ENCODE peak calls at places on chromosome 10, in four cellular contexts. M is right cardiac atrium, T is heart right ventricle, B is upper lobe of right lung. Y is an unnamed sample.

GRCh38 chr10:29634764-29635625 is at the start of gene SVIL:
- DNase-seq in M (peak), T (peak), B (peak), Y (peak)

GRCh38 chr10:125299476-125299875 is 139.1 kb upstream of the CTBP2 start:
- DNase-seq in M (no peak), T (no peak), B (no peak), Y (no peak)

GRCh38 chr10:78212134-78212785 is 178.6 kb downstream of the RPS24 start:
- DNase-seq in M (peak), T (peak), B (no peak), Y (peak)

GRCh38 chr10:72487521-72487920 is 132.8 kb upstream of the DNAJB12 start:
- DNase-seq in M (no peak), T (no peak), B (no peak), Y (no peak)

GRCh38 chr10:25226775-25227682 is 52.2 kb downstream of the GPR158 start:
- DNase-seq in M (peak), T (peak), B (no peak), Y (peak)

GRCh38 chr10:5812283-5813090 is 747 bp downstream of the GDI2 start:
- DNase-seq in M (peak), T (peak), B (peak), Y (peak)

GRCh38 chr10:108791794-108792474 is 1131.4 kb downstream of the XPNPEP1 start:
- DNase-seq in M (no peak), T (no peak), B (no peak), Y (no peak)

GRCh38 chr10:4013651-4014085 is 228.7 kb upstream of the KLF6 start:
- DNase-seq in M (peak), T (peak), B (no peak), Y (no peak)

GRCh38 chr10:46097576-46098317 is 51.7 kb upstream of the MSMB start:
- DNase-seq in M (no peak), T (no peak), B (no peak), Y (no peak)

GRCh38 chr10:61974611-61975010 is 73.1 kb downstream of the ARID5B start:
- DNase-seq in M (peak), T (peak), B (no peak), Y (peak)

GRCh38 chr10:91707236-91707635 is 74.4 kb upstream of the PPP1R3C start:
- DNase-seq in M (no peak), T (no peak), B (no peak), Y (no peak)

GRCh38 chr10:121952226-121952625 is 22.8 kb downstream of the NSMCE4A start:
- DNase-seq in M (no peak), T (no peak), B (no peak), Y (no peak)

GRCh38 chr10:70582793-70583700 is 19.5 kb downstream of the PRF1 start:
- DNase-seq in M (no peak), T (no peak), B (peak), Y (no peak)

GRCh38 chr10:125012851-125013528 is 71.1 kb downstream of the ZRANB1 start:
- DNase-seq in M (peak), T (no peak), B (no peak), Y (no peak)

GRCh38 chr10:127193125-127193524 is 3.3 kb downstream of the INSYN2A start:
- DNase-seq in M (no peak), T (no peak), B (no peak), Y (no peak)

GRCh38 chr10:787933-788651 is 98.6 kb upstream of the DIP2C start:
- DNase-seq in M (no peak), T (no peak), B (no peak), Y (no peak)

GRCh38 chr10:86785021-86785420 is 28.6 kb downstream of the BMPR1A start:
- DNase-seq in M (no peak), T (no peak), B (no peak), Y (no peak)
- H3K27ac ChIP-seq in M (no peak), T (no peak), B (no peak), Y (no peak)

GRCh38 chr10:79436850-79437103 is 8.6 kb downstream of the ZCCHC24 start:
- DNase-seq in M (no peak), T (no peak), B (no peak), Y (no peak)

GRCh38 chr10:79435271-79436065 is 10.0 kb downstream of the ZCCHC24 start:
- DNase-seq in M (peak), T (peak), B (peak), Y (no peak)

GRCh38 chr10:79434816-79435215 is 10.6 kb downstream of the ZCCHC24 start:
- DNase-seq in M (no peak), T (no peak), B (peak), Y (peak)

GRCh38 chr10:79437111-79437814 is 8.2 kb downstream of the ZCCHC24 start:
- DNase-seq in M (no peak), T (no peak), B (peak), Y (no peak)

DNA sequence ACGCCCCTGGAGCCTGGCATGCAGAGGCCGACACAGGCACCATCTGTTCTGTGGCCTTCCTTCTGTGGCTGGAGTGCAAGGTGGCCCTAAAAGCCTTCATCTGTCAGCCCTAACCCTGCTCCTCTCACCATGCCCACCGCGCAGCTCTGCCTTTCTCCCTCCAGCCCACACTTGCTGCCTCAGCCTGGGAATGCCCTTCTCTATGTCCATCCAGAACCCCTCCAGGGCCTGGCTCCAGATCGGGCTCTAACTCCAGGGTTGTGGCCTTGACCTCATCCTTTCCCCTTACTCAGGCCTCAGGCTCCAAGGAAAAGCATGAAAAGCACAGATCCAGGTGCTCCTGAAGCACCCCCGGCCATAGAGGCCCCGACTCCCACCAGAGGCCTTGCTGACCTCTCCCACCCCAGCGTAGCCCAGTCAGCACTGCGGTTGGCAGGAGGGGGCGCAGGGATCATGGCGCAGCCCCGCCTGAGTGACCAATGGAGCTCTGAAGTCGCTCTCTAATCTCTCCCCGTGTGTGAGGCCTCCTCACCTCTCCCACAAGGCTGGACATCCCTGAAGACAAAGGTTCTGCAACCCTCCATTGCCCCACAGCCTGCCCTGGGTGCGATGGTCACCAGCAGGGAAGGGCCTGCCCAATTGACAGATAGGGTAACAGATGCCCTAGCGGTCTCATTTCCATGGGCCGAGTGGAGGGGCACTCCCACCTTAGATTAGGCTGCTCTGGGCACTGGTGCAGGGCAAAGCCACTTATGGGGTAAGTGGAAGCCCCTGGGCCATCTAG is 9.2 kb downstream of the ZCCHC24 start:
- DNase-seq in M (no peak), T (no peak), B (peak), Y (no peak)
- H3K27ac ChIP-seq in M (peak), T (peak), B (peak), Y (peak)

GRCh38 chr10:97514344-97514743 is 15.6 kb downstream of the UBTD1 start:
- DNase-seq in M (no peak), T (no peak), B (no peak), Y (no peak)

GRCh38 chr10:97517096-97517750 is 18.5 kb downstream of the UBTD1 start:
- DNase-seq in M (no peak), T (no peak), B (no peak), Y (no peak)

GRCh38 chr10:97517778-97518561 is 19.2 kb downstream of the UBTD1 start:
- DNase-seq in M (no peak), T (no peak), B (peak), Y (no peak)

GRCh38 chr10:97518601-97519043 is 19.9 kb downstream of the UBTD1 start:
- DNase-seq in M (no peak), T (no peak), B (no peak), Y (no peak)

DNA sequence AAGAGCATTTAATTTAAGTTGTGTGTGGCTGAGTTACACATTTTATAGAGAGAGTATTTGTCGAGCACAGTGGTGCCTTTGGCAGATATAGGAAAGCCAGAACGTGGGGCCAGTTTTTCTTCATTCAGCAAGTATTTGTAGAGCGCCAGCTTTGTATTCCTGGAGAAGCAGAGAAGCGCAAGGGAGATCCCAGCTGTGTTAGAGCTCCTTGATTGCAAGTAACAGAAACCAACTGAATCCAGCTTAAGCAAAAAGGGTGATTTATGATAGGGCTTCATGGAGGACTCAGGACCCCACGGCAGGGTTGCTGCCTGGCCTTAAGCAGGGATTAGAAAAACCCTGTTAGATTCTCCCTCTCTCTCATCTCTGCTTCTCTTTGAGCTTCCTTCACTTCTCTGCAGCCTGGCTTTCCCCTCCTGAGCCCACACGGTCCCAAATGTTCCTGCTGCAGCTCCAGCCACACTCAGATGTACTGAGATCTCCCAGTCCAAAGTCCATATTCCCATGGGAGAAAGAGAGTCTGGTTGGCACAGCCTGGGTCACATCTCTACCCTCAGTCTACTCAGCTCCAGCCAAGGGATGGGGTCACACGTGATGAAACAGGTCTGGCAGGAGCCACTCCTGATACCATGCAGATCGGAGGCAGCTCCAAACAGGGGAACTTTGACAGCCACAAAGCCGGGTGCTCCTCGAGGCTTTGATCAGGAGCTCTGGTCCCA is 16.7 kb downstream of the UBTD1 start:
- DNase-seq in M (no peak), T (no peak), B (no peak), Y (no peak)
- H3K27ac ChIP-seq in M (no peak), T (peak), B (no peak), Y (peak)

GRCh38 chr10:63297941-63298340 is 164.8 kb downstream of the NRBF2 start:
- DNase-seq in M (no peak), T (no peak), B (no peak), Y (no peak)
- H3K27ac ChIP-seq in M (no peak), T (no peak), B (no peak), Y (no peak)

GRCh38 chr10:75012471-75012870 is 99.0 kb upstream of the SAMD8 start:
- DNase-seq in M (no peak), T (no peak), B (no peak), Y (no peak)
- H3K27ac ChIP-seq in M (no peak), T (no peak), B (no peak), Y (no peak)